ENCODE peak calls at places on chromosomes 6 and 20, in ten cellular contexts. One of them, this sample, is unnamed.

GRCh38 chr6:48318670-48319069 is 207.7 kb upstream of the PTCHD4 start:
- DNase-seq in right lobe of liver: no peak
- DNase-seq in HS-5: no peak
- DNase-seq in BE2C: no peak
- DNase-seq in T-helper 1 cell: no peak
- DNase-seq in DMS79: no peak
- DNase-seq in kidney epithelial cell: no peak
- DNase-seq in HS-27A: no peak
- DNase-seq in NCI-H1417: no peak
- DNase-seq in HCEC 1CT: no peak
- DNase-seq in this sample: peak; percentile 81

GRCh38 chr6:90374201-90374600 is 77.6 kb upstream of the BACH2 start:
- DNase-seq in right lobe of liver: no peak
- DNase-seq in HS-5: no peak
- DNase-seq in BE2C: no peak
- DNase-seq in T-helper 1 cell: no peak
- DNase-seq in DMS79: no peak
- DNase-seq in kidney epithelial cell: no peak
- DNase-seq in HS-27A: no peak
- DNase-seq in NCI-H1417: no peak
- DNase-seq in HCEC 1CT: no peak
- DNase-seq in this sample: no peak

GRCh38 chr6:134577998-134578397 is 260.1 kb upstream of the SGK1 start:
- DNase-seq in right lobe of liver: no peak
- DNase-seq in HS-5: no peak
- DNase-seq in BE2C: no peak
- DNase-seq in T-helper 1 cell: no peak
- DNase-seq in DMS79: no peak
- DNase-seq in kidney epithelial cell: no peak
- DNase-seq in HS-27A: no peak
- DNase-seq in NCI-H1417: no peak
- DNase-seq in HCEC 1CT: peak; percentile 30
- DNase-seq in this sample: peak; percentile 60

GRCh38 chr6:144585217-144585814 is 300.2 kb downstream of the UTRN start:
- DNase-seq in right lobe of liver: no peak
- DNase-seq in HS-5: no peak
- DNase-seq in BE2C: peak; percentile 19
- DNase-seq in T-helper 1 cell: no peak
- DNase-seq in DMS79: no peak
- DNase-seq in kidney epithelial cell: no peak
- DNase-seq in HS-27A: peak; percentile 12
- DNase-seq in NCI-H1417: peak; percentile 38
- DNase-seq in HCEC 1CT: peak; percentile 48
- DNase-seq in this sample: peak; percentile 65

GRCh38 chr20:41045680-41046079 is 17.1 kb downstream of the TOP1 start:
- DNase-seq in right lobe of liver: no peak
- DNase-seq in HS-5: no peak
- DNase-seq in BE2C: no peak
- DNase-seq in T-helper 1 cell: no peak
- DNase-seq in DMS79: no peak
- DNase-seq in kidney epithelial cell: no peak
- DNase-seq in HS-27A: no peak
- DNase-seq in NCI-H1417: no peak
- DNase-seq in HCEC 1CT: no peak
- DNase-seq in this sample: no peak

GRCh38 chr20:38724603-38725457 is 544 bp downstream of the SLC32A1 start:
- DNase-seq in right lobe of liver: no peak
- DNase-seq in HS-5: no peak
- DNase-seq in BE2C: no peak
- DNase-seq in T-helper 1 cell: no peak
- DNase-seq in DMS79: no peak
- DNase-seq in kidney epithelial cell: no peak
- DNase-seq in HS-27A: no peak
- DNase-seq in NCI-H1417: no peak
- DNase-seq in HCEC 1CT: no peak
- DNase-seq in this sample: no peak

GRCh38 chr20:3077618-3078134 is 6.3 kb downstream of the OXT start:
- DNase-seq in right lobe of liver: no peak
- DNase-seq in HS-5: no peak
- DNase-seq in BE2C: no peak
- DNase-seq in T-helper 1 cell: no peak
- DNase-seq in DMS79: no peak
- DNase-seq in kidney epithelial cell: no peak
- DNase-seq in HS-27A: no peak
- DNase-seq in NCI-H1417: no peak
- DNase-seq in HCEC 1CT: no peak
- DNase-seq in this sample: no peak

GRCh38 chr6:28218312-28219248 is 6.5 kb upstream of the ZSCAN9 start:
- DNase-seq in right lobe of liver: peak; percentile 80
- DNase-seq in HS-5: no peak
- DNase-seq in BE2C: peak; percentile 82
- DNase-seq in T-helper 1 cell: no peak
- DNase-seq in DMS79: peak; percentile 50
- DNase-seq in kidney epithelial cell: no peak
- DNase-seq in HS-27A: no peak
- DNase-seq in NCI-H1417: peak; percentile 62
- DNase-seq in HCEC 1CT: peak; percentile 66
- DNase-seq in this sample: peak; percentile 78

GRCh38 chr20:3203315-3204123 is 963 bp downstream of the DDRGK1 start:
- DNase-seq in right lobe of liver: peak; percentile 45
- DNase-seq in HS-5: no peak
- DNase-seq in BE2C: no peak
- DNase-seq in T-helper 1 cell: no peak
- DNase-seq in DMS79: peak; percentile 27
- DNase-seq in kidney epithelial cell: no peak
- DNase-seq in HS-27A: no peak
- DNase-seq in NCI-H1417: peak; percentile 47
- DNase-seq in HCEC 1CT: no peak
- DNase-seq in this sample: peak; percentile 45

GRCh38 chr20:59657459-59658046 is 53.2 kb downstream of the PHACTR3 start:
- DNase-seq in right lobe of liver: no peak
- DNase-seq in HS-5: no peak
- DNase-seq in BE2C: no peak
- DNase-seq in T-helper 1 cell: no peak
- DNase-seq in DMS79: no peak
- DNase-seq in kidney epithelial cell: no peak
- DNase-seq in HS-27A: no peak
- DNase-seq in NCI-H1417: no peak
- DNase-seq in HCEC 1CT: no peak
- DNase-seq in this sample: no peak